ENCODE peak calls at places on chromosomes 7 and 10, in four cellular contexts. R, A, I and G are unnamed samples. For H3K4me1, the result is how much of the 10 kb centered on the place peaks cover.

GRCh38 chr7:106278695-106279094 is 6.1 kb downstream of the NAMPT start:
- DNase-seq in I (no peak), A (no peak), R (no peak), G (no peak)

GRCh38 chr7:132785861-132786260 is 209.6 kb upstream of the PLXNA4 start:
- DNase-seq in R (no peak), A (no peak), I (no peak), G (no peak)

GRCh38 chr7:92916751-92917369 is 80.5 kb upstream of the CDK6 start:
- DNase-seq in R (no peak), A (no peak), I (peak), G (no peak)

GRCh38 chr7:26865094-26865388 is 651 bp upstream of the SKAP2 start:
- DNase-seq in A (no peak), R (no peak), I (no peak), G (no peak)

GRCh38 chr7:82362129-82362528 is 81.4 kb downstream of the CACNA2D1 start:
- DNase-seq in I (no peak), R (no peak), A (no peak), G (no peak)

GRCh38 chr7:2609001-2609411 is 22.8 kb upstream of the TTYH3 start:
- DNase-seq in A (no peak), I (peak), R (no peak), G (no peak)

GRCh38 chr10:116708386-116708785 is 34.0 kb downstream of the HSPA12A start:
- DNase-seq in R (no peak), A (no peak), I (no peak), G (no peak)

GRCh38 chr10:27138277-27138676 is 15.9 kb downstream of the YME1L1 start:
- DNase-seq in R (no peak), A (no peak), I (no peak), G (no peak)

GRCh38 chr7:67610897-67611296 is 614.3 kb downstream of the TYW1 start:
- DNase-seq in I (no peak), A (no peak), R (no peak), G (no peak)

GRCh38 chr7:134446923-134447322 is 12.0 kb downstream of the AKR1B1 start:
- DNase-seq in R (no peak), A (no peak), I (no peak), G (no peak)

GRCh38 chr7:131859162-131859821 is 302.9 kb upstream of the PODXL start:
- DNase-seq in I (peak), R (peak), A (no peak), G (no peak)

DNA sequence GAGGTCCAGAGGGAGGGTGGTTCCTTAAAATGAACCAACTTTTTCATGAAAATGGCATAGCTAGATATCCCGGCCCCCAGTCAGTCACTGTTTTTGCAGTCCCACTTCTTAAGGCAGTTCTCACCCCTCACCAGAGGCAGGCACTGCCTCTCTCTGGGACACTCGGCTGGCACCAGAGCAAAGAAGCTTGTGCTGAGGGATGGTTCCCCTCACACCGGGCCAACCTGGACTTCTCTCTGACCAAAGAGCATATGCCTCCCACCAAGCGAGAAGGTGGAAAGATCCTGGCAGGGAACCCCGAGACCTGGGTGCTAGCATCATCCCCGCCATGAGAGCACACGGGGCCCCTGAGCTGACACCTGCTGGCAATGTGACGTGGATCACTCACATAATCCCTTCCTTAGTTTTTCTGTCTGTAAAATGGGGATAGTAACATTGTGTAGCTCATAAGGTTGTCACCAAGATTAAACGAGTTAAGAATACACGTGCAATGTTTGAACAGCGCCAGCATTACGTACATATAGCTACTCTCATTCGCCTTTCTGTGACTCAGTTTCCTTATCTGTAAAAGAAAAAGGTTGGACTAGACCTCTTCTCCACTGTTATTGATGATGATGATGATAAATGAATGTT is 88.5 kb downstream of the PARP12 start:
- DNase-seq in I (peak), A (no peak), R (no peak), G (no peak)
- H3K4me1 ChIP-seq in I (under half), A (under half), R (under half), G (under half)

GRCh38 chr10:124713679-124714298 is 30.4 kb downstream of the FAM53B start:
- DNase-seq in I (no peak), A (no peak), R (no peak), G (no peak)
- H3K4me1 ChIP-seq in I (under half), A (half or more), R (under half), G (half or more)

GRCh38 chr7:1230411-1231213 is 2.1 kb upstream of the UNCX start:
- DNase-seq in I (peak), R (no peak), A (no peak), G (no peak)
- H3K4me1 ChIP-seq in I (under half), R (under half), A (under half), G (under half)

DNA sequence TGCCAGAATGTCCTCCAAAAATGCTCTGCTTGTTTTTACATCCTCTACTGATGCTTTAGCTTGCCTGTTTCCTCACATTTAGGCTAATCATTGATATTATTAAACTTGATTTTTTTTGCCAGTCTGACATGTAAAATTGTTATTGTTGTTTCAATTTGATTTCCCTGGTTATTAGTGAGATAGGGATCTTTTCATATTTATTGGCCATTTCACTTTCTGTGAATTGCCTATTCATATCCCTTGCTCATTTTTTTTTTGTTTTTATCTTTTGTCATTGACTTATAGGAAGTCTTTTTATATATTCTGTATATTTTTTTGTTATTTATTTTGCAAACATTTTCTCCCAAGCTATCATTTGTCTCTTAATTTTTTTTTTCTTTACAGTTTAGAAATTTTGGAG is 13.2 kb downstream of the FAM221A start:
- DNase-seq in A (no peak), R (no peak), I (no peak), G (no peak)
- H3K4me1 ChIP-seq in A (under half), R (under half), I (under half), G (under half)

GRCh38 chr10:34906021-34906965 is 91.2 kb upstream of the PARD3 start:
- DNase-seq in A (no peak), R (no peak), I (peak), G (no peak)

GRCh38 chr10:34907743-34908425 is 92.8 kb upstream of the PARD3 start:
- DNase-seq in A (no peak), R (no peak), I (no peak), G (no peak)

GRCh38 chr10:34908472-34908871 is 93.4 kb upstream of the PARD3 start:
- DNase-seq in R (no peak), I (no peak), A (no peak), G (no peak)

GRCh38 chr10:34916368-34916767 is 101.3 kb upstream of the PARD3 start:
- DNase-seq in R (no peak), I (no peak), A (no peak), G (no peak)

GRCh38 chr10:34911661-34912205 is 96.6 kb upstream of the PARD3 start:
- DNase-seq in I (no peak), A (no peak), R (no peak), G (no peak)
- H3K4me1 ChIP-seq in I (under half), A (under half), R (under half), G (under half)

GRCh38 chr10:79256264-79256806 is 90.9 kb upstream of the PPIF start:
- DNase-seq in R (no peak), A (no peak), I (no peak), G (no peak)

GRCh38 chr10:79255007-79255507 is 92.2 kb upstream of the PPIF start:
- DNase-seq in R (peak), A (no peak), I (no peak), G (no peak)

GRCh38 chr10:79252450-79252849 is 94.8 kb upstream of the PPIF start:
- DNase-seq in R (no peak), A (no peak), I (no peak), G (no peak)

GRCh38 chr10:79254333-79255006 is 92.8 kb upstream of the PPIF start:
- DNase-seq in A (no peak), I (no peak), R (no peak), G (no peak)

GRCh38 chr10:79253704-79254103 is 93.6 kb upstream of the PPIF start:
- DNase-seq in I (no peak), A (no peak), R (no peak), G (no peak)
- H3K4me1 ChIP-seq in I (under half), A (under half), R (under half), G (half or more)